ENCODE peak calls at places on chromosomes 3 and 15, in five cellular contexts. L is BJ, Z is AG08395, H is ureter, B is DND-41. V is an unnamed sample.

GRCh38 chr15:100229181-100230163 is 112.3 kb downstream of the ADAMTS17 start:
- DNase-seq in L (no peak), Z (no peak), H (no peak), B (peak), V (no peak)

GRCh38 chr3:113575191-113575590 is 42.8 kb downstream of the SIDT1 start:
- DNase-seq in L (no peak), Z (no peak), H (no peak), B (no peak), V (peak)

GRCh38 chr3:133928903-133929607 is 33.4 kb upstream of the RAB6B start:
- DNase-seq in L (no peak), Z (no peak), H (no peak), B (no peak), V (peak)

GRCh38 chr3:183434992-183435391 is 6.6 kb upstream of the MCF2L2 start:
- DNase-seq in L (no peak), Z (no peak), H (no peak), B (no peak), V (no peak)

GRCh38 chr3:183253364-183253960 is 409 bp downstream of the B3GNT5 start:
- DNase-seq in L (no peak), Z (no peak), H (peak), B (no peak), V (peak)

GRCh38 chr3:39408493-39409372 is 2.2 kb downstream of the RPSA start:
- DNase-seq in L (no peak), Z (no peak), H (no peak), B (no peak), V (no peak)

GRCh38 chr3:132448211-132448961 is 31.1 kb downstream of the DNAJC13 start:
- DNase-seq in L (no peak), Z (peak), H (peak), B (no peak), V (peak)

GRCh38 chr3:69763458-69763857 is 24.2 kb downstream of the MITF start:
- DNase-seq in L (no peak), Z (no peak), H (no peak), B (no peak), V (no peak)

GRCh38 chr15:58247803-58248503 is 109.8 kb downstream of the AQP9 start:
- DNase-seq in L (no peak), Z (peak), H (peak), B (no peak), V (peak)

GRCh38 chr3:151538706-151539403 is 78.0 kb upstream of the IGSF10 start:
- DNase-seq in L (no peak), Z (peak), H (no peak), B (no peak), V (no peak)